ENCODE peak calls at places on chromosomes 1 and 21, in five cellular contexts. One of them, this sample, is unnamed.

GRCh38 chr1:204241050-204241449 is 27.3 kb upstream of the GOLT1A start:
- DNase-seq in left ventricle myocardium inferior: no peak
- DNase-seq in IMR-90: peak; percentile 6
- DNase-seq in upper lobe of right lung: no peak
- DNase-seq in brain microvascular endothelial cell: no peak
- DNase-seq in this sample: no peak

GRCh38 chr1:186152227-186152944 is 222.7 kb downstream of the TPR start:
- DNase-seq in left ventricle myocardium inferior: no peak
- DNase-seq in IMR-90: peak; percentile 75
- DNase-seq in upper lobe of right lung: no peak
- DNase-seq in brain microvascular endothelial cell: peak; percentile 83
- DNase-seq in this sample: no peak

GRCh38 chr1:35569956-35570355 is 3.2 kb upstream of the TFAP2E start:
- DNase-seq in left ventricle myocardium inferior: no peak
- DNase-seq in IMR-90: peak; percentile 65
- DNase-seq in upper lobe of right lung: peak; percentile 4
- DNase-seq in brain microvascular endothelial cell: no peak
- DNase-seq in this sample: no peak

GRCh38 chr1:31441970-31442647 is 29.1 kb downstream of the SERINC2 start:
- DNase-seq in left ventricle myocardium inferior: no peak
- DNase-seq in IMR-90: no peak
- DNase-seq in upper lobe of right lung: peak; percentile 28
- DNase-seq in brain microvascular endothelial cell: no peak
- DNase-seq in this sample: no peak

GRCh38 chr1:212291505-212292134 is 6.4 kb downstream of the PPP2R5A start:
- DNase-seq in left ventricle myocardium inferior: no peak
- DNase-seq in IMR-90: peak; percentile 44
- DNase-seq in upper lobe of right lung: no peak
- DNase-seq in brain microvascular endothelial cell: no peak
- DNase-seq in this sample: no peak

GRCh38 chr1:238753205-238753720 is 633.1 kb upstream of the CHRM3 start:
- DNase-seq in left ventricle myocardium inferior: no peak
- DNase-seq in IMR-90: no peak
- DNase-seq in upper lobe of right lung: no peak
- DNase-seq in brain microvascular endothelial cell: no peak
- DNase-seq in this sample: no peak

GRCh38 chr1:173190101-173190895 is 16.8 kb downstream of the TNFSF4 start:
- DNase-seq in left ventricle myocardium inferior: peak; percentile 78
- DNase-seq in IMR-90: peak; percentile 62
- DNase-seq in upper lobe of right lung: peak; percentile 77
- DNase-seq in brain microvascular endothelial cell: peak; percentile 74
- DNase-seq in this sample: peak; percentile 80

GRCh38 chr1:8943516-8943896 is 2.2 kb upstream of the CA6 start:
- DNase-seq in left ventricle myocardium inferior: no peak
- DNase-seq in IMR-90: no peak
- DNase-seq in upper lobe of right lung: no peak
- DNase-seq in brain microvascular endothelial cell: no peak
- DNase-seq in this sample: no peak

GRCh38 chr1:213905315-213905714 is 82.5 kb upstream of the PROX1 start:
- DNase-seq in left ventricle myocardium inferior: peak; percentile 51
- DNase-seq in IMR-90: no peak
- DNase-seq in upper lobe of right lung: no peak
- DNase-seq in brain microvascular endothelial cell: no peak
- DNase-seq in this sample: no peak

GRCh38 chr1:116379057-116379630 is 6.1 kb downstream of the ATP1A1 start:
- DNase-seq in left ventricle myocardium inferior: no peak
- DNase-seq in IMR-90: peak; percentile 14
- DNase-seq in upper lobe of right lung: no peak
- DNase-seq in brain microvascular endothelial cell: no peak
- DNase-seq in this sample: no peak
- H3K4me3 ChIP-seq in left ventricle myocardium inferior: peak overlapping the region; percentile 8
- H3K4me3 ChIP-seq in IMR-90: no peak overlapping the region
- H3K4me3 ChIP-seq in upper lobe of right lung: no peak overlapping the region
- H3K4me3 ChIP-seq in brain microvascular endothelial cell: no peak overlapping the region
- H3K4me3 ChIP-seq in this sample: no peak overlapping the region

GRCh38 chr1:3142751-3143150 is 73.7 kb downstream of the PRDM16 start:
- DNase-seq in left ventricle myocardium inferior: no peak
- DNase-seq in IMR-90: no peak
- DNase-seq in upper lobe of right lung: no peak
- DNase-seq in brain microvascular endothelial cell: no peak
- DNase-seq in this sample: no peak

GRCh38 chr1:3146458-3146857 is 77.5 kb downstream of the PRDM16 start:
- DNase-seq in left ventricle myocardium inferior: no peak
- DNase-seq in IMR-90: no peak
- DNase-seq in upper lobe of right lung: no peak
- DNase-seq in brain microvascular endothelial cell: no peak
- DNase-seq in this sample: no peak

GRCh38 chr1:3146907-3147306 is 77.9 kb downstream of the PRDM16 start:
- DNase-seq in left ventricle myocardium inferior: no peak
- DNase-seq in IMR-90: no peak
- DNase-seq in upper lobe of right lung: no peak
- DNase-seq in brain microvascular endothelial cell: no peak
- DNase-seq in this sample: no peak

GRCh38 chr1:3148171-3148570 is 79.2 kb downstream of the PRDM16 start:
- DNase-seq in left ventricle myocardium inferior: no peak
- DNase-seq in IMR-90: no peak
- DNase-seq in upper lobe of right lung: no peak
- DNase-seq in brain microvascular endothelial cell: no peak
- DNase-seq in this sample: no peak

GRCh38 chr1:3145489-3146325 is 76.7 kb downstream of the PRDM16 start:
- DNase-seq in left ventricle myocardium inferior: no peak
- DNase-seq in IMR-90: no peak
- DNase-seq in upper lobe of right lung: no peak
- DNase-seq in brain microvascular endothelial cell: no peak
- DNase-seq in this sample: no peak
- H3K27ac ChIP-seq in left ventricle myocardium inferior: no peak overlapping the region
- H3K27ac ChIP-seq in IMR-90: no peak overlapping the region
- H3K27ac ChIP-seq in upper lobe of right lung: no peak overlapping the region
- H3K27ac ChIP-seq in brain microvascular endothelial cell: no peak overlapping the region
- H3K27ac ChIP-seq in this sample: no peak overlapping the region

GRCh38 chr1:46247433-46248121 is at the start of gene RAD54L:
- DNase-seq in left ventricle myocardium inferior: peak; percentile 98
- DNase-seq in IMR-90: peak; percentile 99
- DNase-seq in upper lobe of right lung: peak; percentile 97
- DNase-seq in brain microvascular endothelial cell: peak; percentile 99
- DNase-seq in this sample: peak; percentile 99

GRCh38 chr1:46248122-46248920 is 758 bp downstream of the RAD54L start:
- DNase-seq in left ventricle myocardium inferior: no peak
- DNase-seq in IMR-90: no peak
- DNase-seq in upper lobe of right lung: no peak
- DNase-seq in brain microvascular endothelial cell: no peak
- DNase-seq in this sample: peak; percentile 82

GRCh38 chr1:46242918-46243317 is 4.6 kb upstream of the RAD54L start:
- DNase-seq in left ventricle myocardium inferior: no peak
- DNase-seq in IMR-90: no peak
- DNase-seq in upper lobe of right lung: no peak
- DNase-seq in brain microvascular endothelial cell: no peak
- DNase-seq in this sample: no peak

GRCh38 chr1:46246548-46247432 is 773 bp upstream of the RAD54L start:
- DNase-seq in left ventricle myocardium inferior: peak; percentile 44
- DNase-seq in IMR-90: peak; percentile 45
- DNase-seq in upper lobe of right lung: no peak
- DNase-seq in brain microvascular endothelial cell: peak; percentile 53
- DNase-seq in this sample: peak; percentile 61

DNA sequence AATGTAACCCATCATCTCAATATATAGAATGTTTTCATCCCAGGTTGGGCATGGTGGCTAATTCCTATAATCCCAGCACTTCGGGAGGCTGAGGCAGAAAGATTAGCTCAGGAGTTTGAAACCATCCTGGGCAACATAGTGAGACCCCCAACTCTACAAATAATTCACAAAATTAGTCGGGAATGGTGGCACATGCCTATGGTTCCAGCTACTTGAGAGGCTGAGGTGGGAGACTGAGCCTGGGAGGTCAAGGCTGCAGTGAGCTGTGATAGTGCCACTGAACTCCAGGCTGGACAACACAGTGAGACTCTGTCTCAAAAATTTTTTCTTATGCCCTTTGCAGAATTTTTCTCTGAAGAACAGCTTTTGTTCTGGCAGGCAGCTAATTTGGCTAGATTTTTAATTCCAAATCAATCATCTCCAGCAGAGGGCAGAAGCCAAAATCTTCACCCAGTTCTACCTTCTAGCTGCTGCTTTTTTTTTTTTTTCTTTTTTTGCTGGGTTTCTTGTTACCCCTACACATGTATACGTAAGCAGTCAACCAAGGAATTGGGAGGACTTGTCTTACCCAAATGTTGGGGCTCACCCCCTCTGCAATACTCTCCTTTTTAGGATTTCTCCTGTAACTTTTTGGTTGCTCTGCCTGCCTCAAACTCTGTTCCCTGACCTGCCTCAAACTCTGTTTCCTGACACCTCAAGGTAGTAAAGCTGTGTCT is 2.7 kb upstream of the RAD54L start:
- DNase-seq in left ventricle myocardium inferior: no peak
- DNase-seq in IMR-90: peak; percentile 5
- DNase-seq in upper lobe of right lung: no peak
- DNase-seq in brain microvascular endothelial cell: peak; percentile 26
- DNase-seq in this sample: no peak
- TF ChIP-seq CTCF in left ventricle myocardium inferior: peak; percentile 45
- TF ChIP-seq CTCF in IMR-90: peak; percentile 42
- TF ChIP-seq CTCF in upper lobe of right lung: peak; percentile 37
- TF ChIP-seq CTCF in brain microvascular endothelial cell: peak; percentile 57
- TF ChIP-seq CTCF in this sample: no peak

GRCh38 chr1:152111515-152111968 is 3.7 kb downstream of the TCHH start:
- DNase-seq in left ventricle myocardium inferior: no peak
- DNase-seq in IMR-90: peak; percentile 34
- DNase-seq in upper lobe of right lung: no peak
- DNase-seq in brain microvascular endothelial cell: peak; percentile 9
- DNase-seq in this sample: peak; percentile 32
- H3K4me3 ChIP-seq in left ventricle myocardium inferior: peak overlapping the region; percentile 67
- H3K4me3 ChIP-seq in IMR-90: peak overlapping the region; percentile 2
- H3K4me3 ChIP-seq in upper lobe of right lung: peak overlapping the region; percentile 55
- H3K4me3 ChIP-seq in brain microvascular endothelial cell: peak overlapping the region; percentile 47
- H3K4me3 ChIP-seq in this sample: peak overlapping the region; percentile 38

GRCh38 chr21:41508415-41509205 is 652 bp upstream of the TMPRSS2 start:
- DNase-seq in left ventricle myocardium inferior: no peak
- DNase-seq in IMR-90: no peak
- DNase-seq in upper lobe of right lung: no peak
- DNase-seq in brain microvascular endothelial cell: no peak
- DNase-seq in this sample: peak; percentile 60

GRCh38 chr21:41507521-41508414 is at the start of gene TMPRSS2:
- DNase-seq in left ventricle myocardium inferior: no peak
- DNase-seq in IMR-90: no peak
- DNase-seq in upper lobe of right lung: peak; percentile 93
- DNase-seq in brain microvascular endothelial cell: no peak
- DNase-seq in this sample: peak; percentile 90

GRCh38 chr21:41509206-41509496 is 1.2 kb upstream of the TMPRSS2 start:
- DNase-seq in left ventricle myocardium inferior: no peak
- DNase-seq in IMR-90: no peak
- DNase-seq in upper lobe of right lung: no peak
- DNase-seq in brain microvascular endothelial cell: no peak
- DNase-seq in this sample: no peak

GRCh38 chr21:41506005-41506404 is 2.0 kb downstream of the TMPRSS2 start:
- DNase-seq in left ventricle myocardium inferior: no peak
- DNase-seq in IMR-90: no peak
- DNase-seq in upper lobe of right lung: no peak
- DNase-seq in brain microvascular endothelial cell: no peak
- DNase-seq in this sample: no peak

DNA sequence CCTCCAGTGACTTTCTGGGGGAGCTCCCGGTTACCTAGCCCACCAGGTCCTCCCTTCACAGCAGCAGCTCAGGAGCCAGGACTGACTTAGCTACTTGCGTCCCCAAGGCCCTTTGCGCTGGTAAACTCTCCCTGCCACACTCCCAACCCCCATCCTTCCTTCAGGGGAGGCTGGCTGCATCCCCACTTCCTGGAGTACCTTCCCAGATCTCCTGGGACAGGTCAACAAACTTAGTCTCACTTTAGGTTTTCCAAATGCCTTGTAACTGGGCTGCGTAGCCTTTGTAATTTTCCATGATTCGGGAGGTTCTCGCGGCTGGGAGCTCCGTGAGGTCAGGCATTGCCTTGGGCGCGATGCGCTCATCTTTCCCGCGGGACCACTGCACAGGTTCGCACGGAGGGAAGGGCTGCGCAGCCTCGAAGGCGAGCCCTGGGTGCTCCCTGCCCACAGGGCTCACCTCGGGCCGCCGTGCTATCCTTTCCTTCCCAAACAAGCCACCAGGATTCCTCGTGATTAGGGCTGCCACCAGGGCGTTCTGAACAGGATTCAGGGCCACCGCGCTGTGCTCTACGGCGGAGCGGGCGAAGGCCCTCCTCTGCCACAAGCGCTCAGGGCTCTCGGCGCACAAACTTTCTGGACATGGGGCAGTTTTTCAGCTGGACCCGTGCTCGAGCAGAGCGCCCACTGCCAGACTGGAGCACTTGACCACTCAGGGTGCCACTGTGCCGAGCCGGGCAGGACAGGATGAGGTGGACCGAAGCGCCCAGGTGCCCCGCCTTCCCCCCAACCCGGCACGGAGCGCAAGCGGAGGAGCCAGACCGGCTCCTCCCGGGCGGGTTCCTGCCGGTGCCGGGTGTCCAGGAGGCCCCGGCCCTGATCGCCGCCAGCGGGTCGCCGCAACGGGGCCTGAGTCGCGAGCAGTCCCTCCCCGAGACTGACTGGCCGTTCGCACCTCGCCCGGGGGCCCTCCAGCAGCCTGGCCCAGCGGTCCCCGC is 1.1 kb downstream of the TMPRSS2 start:
- DNase-seq in left ventricle myocardium inferior: no peak
- DNase-seq in IMR-90: no peak
- DNase-seq in upper lobe of right lung: peak; percentile 83
- DNase-seq in brain microvascular endothelial cell: no peak
- DNase-seq in this sample: peak; percentile 73
- H3K27ac ChIP-seq in left ventricle myocardium inferior: no peak overlapping the region
- H3K27ac ChIP-seq in IMR-90: no peak overlapping the region
- H3K27ac ChIP-seq in upper lobe of right lung: peak overlapping the region; percentile 80
- H3K27ac ChIP-seq in brain microvascular endothelial cell: no peak overlapping the region
- H3K27ac ChIP-seq in this sample: peak overlapping the region; percentile 94

DNA sequence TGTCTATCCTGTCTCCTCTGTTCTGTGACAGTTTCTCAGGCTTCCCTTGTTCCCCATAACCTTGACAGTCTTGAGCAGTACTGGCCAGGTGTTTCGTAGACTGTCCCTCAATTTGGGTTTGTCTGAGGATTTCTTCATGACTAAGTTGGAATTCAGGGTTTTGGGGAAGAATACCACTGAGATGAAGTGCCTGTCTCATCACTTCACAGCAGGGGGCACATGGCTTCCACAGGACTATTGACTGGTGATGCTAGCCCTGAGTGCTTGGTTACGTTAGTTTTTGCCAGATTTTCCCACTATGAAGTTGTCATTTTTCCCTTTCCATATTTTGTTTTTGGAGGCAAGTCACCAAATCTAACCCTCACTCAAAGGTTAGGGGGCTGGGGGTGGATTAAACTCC is 45.7 kb downstream of the CDCP2 start:
- DNase-seq in left ventricle myocardium inferior: no peak
- DNase-seq in IMR-90: peak; percentile 38
- DNase-seq in upper lobe of right lung: no peak
- DNase-seq in brain microvascular endothelial cell: peak; percentile 29
- DNase-seq in this sample: no peak
- TF ChIP-seq CTCF in left ventricle myocardium inferior: peak; percentile 22
- TF ChIP-seq CTCF in IMR-90: peak; percentile 45
- TF ChIP-seq CTCF in upper lobe of right lung: no peak
- TF ChIP-seq CTCF in brain microvascular endothelial cell: peak; percentile 62
- TF ChIP-seq CTCF in this sample: no peak

This sample was measured in colonic mucosa.